ENCODE peak calls at places on chromosomes 16 and 17, in nine cellular contexts. Z is BE2C, P is GM12865, C is natural killer cell, W is foreskin fibroblast, N is osteoblast, T is IMR-90, R is upper lobe of right lung, F is epithelial cell of esophagus. X is an unnamed sample.

GRCh38 chr16:84737658-84738057 is 37.9 kb downstream of the USP10 start:
- DNase-seq in C (no peak), N (no peak), R (peak), F (no peak), P (no peak), Z (no peak), T (no peak), W (no peak), X (no peak)

GRCh38 chr17:43661699-43662431 is at the start of gene MEOX1:
- DNase-seq in R (no peak), P (peak), F (peak), N (peak), Z (no peak), T (peak), W (peak), C (no peak), X (no peak)

GRCh38 chr16:54194008-54194731 is 92.4 kb downstream of the IRX3 start:
- DNase-seq in W (peak), R (peak), F (peak), C (no peak), P (no peak), Z (peak), T (no peak), N (peak), X (no peak)

GRCh38 chr17:33506889-33507650 is 214.0 kb upstream of the ASIC2 start:
- DNase-seq in N (no peak), F (no peak), R (no peak), W (no peak), Z (peak), C (no peak), P (no peak), T (no peak), X (no peak)

GRCh38 chr17:76382305-76382802 is 2.1 kb upstream of the SPHK1 start:
- DNase-seq in Z (no peak), C (no peak), T (peak), F (peak), R (no peak), N (peak), W (peak), P (no peak), X (no peak)

GRCh38 chr17:62737513-62737912 is 70.6 kb downstream of the MARCHF10 start:
- DNase-seq in Z (no peak), T (no peak), W (no peak), F (peak), N (no peak), R (no peak), P (peak), C (no peak), X (no peak)

GRCh38 chr16:3282103-3282746 is 1.1 kb upstream of the ZNF263 start:
- DNase-seq in R (no peak), T (peak), C (no peak), W (no peak), Z (peak), N (peak), F (no peak), P (no peak), X (no peak)

GRCh38 chr16:13767215-13767614 is 152.7 kb upstream of the ERCC4 start:
- DNase-seq in F (no peak), W (no peak), C (no peak), P (no peak), N (no peak), R (no peak), T (no peak), Z (no peak), X (no peak)

GRCh38 chr17:76161619-76162222 is 20.7 kb upstream of the FOXJ1 start:
- DNase-seq in W (no peak), P (no peak), C (no peak), F (no peak), T (no peak), R (no peak), Z (no peak), N (no peak), X (no peak)

GRCh38 chr16:87143661-87144121 is 173.5 kb downstream of the C16orf95 start:
- DNase-seq in F (no peak), R (peak), C (no peak), P (no peak), Z (no peak), W (no peak), N (no peak), T (no peak), X (no peak)

GRCh38 chr17:78879679-78880186 is 23.3 kb downstream of the CEP295NL start:
- DNase-seq in P (no peak), N (peak), W (peak), T (peak), Z (no peak), F (no peak), R (peak), C (no peak), X (no peak)

GRCh38 chr17:3678095-3678820 is 9.6 kb downstream of the EMC6 start:
- DNase-seq in W (no peak), R (no peak), C (no peak), T (peak), P (no peak), Z (no peak), N (peak), F (no peak), X (no peak)

GRCh38 chr16:20897253-20897896 is 2.8 kb downstream of the DCUN1D3 start:
- DNase-seq in R (no peak), T (peak), F (peak), W (peak), N (peak), Z (no peak), P (no peak), C (no peak), X (no peak)

GRCh38 chr17:36792849-36793248 is 144.4 kb upstream of the LHX1 start:
- DNase-seq in N (no peak), Z (no peak), W (no peak), F (no peak), C (no peak), T (no peak), P (no peak), R (no peak), X (no peak)

GRCh38 chr16:74606521-74607309 is at the start of gene GLG1:
- DNase-seq in C (peak), T (peak), W (peak), R (peak), P (peak), Z (peak), N (peak), F (peak), X (peak)

GRCh38 chr16:82761858-82762257 is 135.1 kb downstream of the CDH13 start:
- DNase-seq in P (no peak), Z (no peak), N (no peak), F (no peak), C (no peak), W (no peak), R (no peak), T (peak), X (no peak)

GRCh38 chr16:86751081-86752030 is 173.0 kb downstream of the FOXL1 start:
- DNase-seq in W (peak), N (peak), F (peak), R (no peak), Z (no peak), C (no peak), P (no peak), T (peak), X (no peak)

GRCh38 chr17:17326275-17326875 is 23.2 kb downstream of the NT5M start:
- DNase-seq in P (no peak), C (no peak), Z (no peak), N (peak), R (no peak), F (no peak), T (no peak), W (no peak), X (no peak)

GRCh38 chr17:22443061-22443460 is 750.7 kb downstream of the KCNJ18 start:
- DNase-seq in R (no peak), P (no peak), N (no peak), W (no peak), C (no peak), Z (no peak), F (no peak), T (no peak), X (no peak)
- TF ChIP-seq CTCF in R (no peak), P (no peak), N (no peak), W (no peak), C (no peak), Z (no peak), F (no peak), T (no peak), X (no peak)

DNA sequence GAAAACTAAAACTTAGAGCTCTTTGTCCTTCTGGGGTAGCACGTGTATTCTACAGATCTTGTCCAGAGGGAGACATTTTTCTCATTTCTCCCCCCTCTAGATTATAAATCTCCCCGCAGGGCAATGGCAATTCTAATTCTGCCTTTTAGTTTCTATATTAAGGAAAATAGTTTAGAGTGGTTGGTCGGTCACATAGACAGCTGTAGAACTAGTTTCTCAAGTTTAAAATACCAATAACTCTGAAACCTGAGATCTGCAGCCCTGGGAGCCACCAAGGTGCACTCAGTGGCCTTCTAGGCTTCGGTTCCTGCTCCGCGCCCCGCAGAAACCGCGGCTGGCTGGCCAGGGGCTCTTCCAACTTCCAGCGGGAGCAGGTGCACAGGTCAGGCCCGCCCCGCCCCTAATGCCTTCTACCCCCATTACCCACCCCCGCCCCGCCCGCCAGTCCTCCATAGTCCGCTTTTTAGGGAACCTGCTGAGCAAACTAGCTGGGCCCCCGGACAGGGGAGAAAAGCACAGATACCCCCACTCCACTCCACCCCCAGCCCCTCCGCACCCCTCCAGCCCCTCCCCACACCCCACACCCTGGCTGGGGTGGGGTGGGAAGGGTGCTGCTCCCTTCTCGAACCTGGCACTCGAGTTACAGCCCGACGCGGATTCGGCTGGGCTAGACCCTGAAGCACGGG is 432 bp downstream of the SLFN11 start:
- DNase-seq in T (no peak), Z (no peak), F (peak), P (peak), W (no peak), C (no peak), N (peak), R (peak), X (no peak)
- TF ChIP-seq CTCF in T (no peak), Z (no peak), F (no peak), P (no peak), W (no peak), C (no peak), N (no peak), R (no peak), X (no peak)

DNA sequence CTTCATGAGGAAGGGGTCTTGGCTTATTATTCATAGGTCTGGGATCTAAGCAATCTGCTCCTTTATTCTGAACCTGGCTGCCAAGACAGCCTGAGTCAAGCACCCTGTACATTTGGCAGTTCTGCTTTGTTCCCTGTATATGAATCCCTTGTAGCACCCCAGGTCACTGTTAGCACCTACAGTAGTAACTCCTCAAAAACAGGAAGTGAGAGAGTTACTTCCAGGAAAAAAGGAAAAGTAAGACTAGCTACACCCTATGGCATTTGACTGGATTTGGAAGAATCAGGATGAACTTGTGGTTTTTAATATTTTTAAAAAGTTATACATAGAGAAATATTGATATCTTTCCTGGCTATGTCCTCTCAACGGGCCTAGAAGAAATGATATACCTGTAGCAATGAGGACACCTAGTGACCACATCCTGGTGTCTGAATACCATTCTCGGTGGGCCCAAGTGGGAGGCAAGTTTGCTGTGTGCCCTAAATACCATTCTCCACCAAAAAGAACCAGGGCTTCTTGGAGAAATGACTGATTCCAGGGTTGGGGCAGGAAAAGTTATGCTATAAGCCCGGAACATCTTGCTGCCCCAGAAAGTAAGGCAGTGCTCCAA is 9.9 kb downstream of the ANKRD40 start:
- DNase-seq in Z (no peak), R (no peak), P (no peak), C (no peak), N (no peak), F (no peak), W (no peak), T (no peak), X (no peak)
- TF ChIP-seq CTCF in Z (peak), R (no peak), P (no peak), C (no peak), N (no peak), F (peak), W (no peak), T (no peak), X (no peak)

GRCh38 chr16:31700530-31701388 is 172.8 kb upstream of the ZNF267 start:
- DNase-seq in F (peak), W (no peak), N (peak), C (peak), T (peak), Z (no peak), R (peak), P (peak), X (peak)
- TF ChIP-seq CTCF in F (no peak), W (peak), N (no peak), C (no peak), T (peak), Z (peak), R (peak), P (no peak), X (no peak)

DNA sequence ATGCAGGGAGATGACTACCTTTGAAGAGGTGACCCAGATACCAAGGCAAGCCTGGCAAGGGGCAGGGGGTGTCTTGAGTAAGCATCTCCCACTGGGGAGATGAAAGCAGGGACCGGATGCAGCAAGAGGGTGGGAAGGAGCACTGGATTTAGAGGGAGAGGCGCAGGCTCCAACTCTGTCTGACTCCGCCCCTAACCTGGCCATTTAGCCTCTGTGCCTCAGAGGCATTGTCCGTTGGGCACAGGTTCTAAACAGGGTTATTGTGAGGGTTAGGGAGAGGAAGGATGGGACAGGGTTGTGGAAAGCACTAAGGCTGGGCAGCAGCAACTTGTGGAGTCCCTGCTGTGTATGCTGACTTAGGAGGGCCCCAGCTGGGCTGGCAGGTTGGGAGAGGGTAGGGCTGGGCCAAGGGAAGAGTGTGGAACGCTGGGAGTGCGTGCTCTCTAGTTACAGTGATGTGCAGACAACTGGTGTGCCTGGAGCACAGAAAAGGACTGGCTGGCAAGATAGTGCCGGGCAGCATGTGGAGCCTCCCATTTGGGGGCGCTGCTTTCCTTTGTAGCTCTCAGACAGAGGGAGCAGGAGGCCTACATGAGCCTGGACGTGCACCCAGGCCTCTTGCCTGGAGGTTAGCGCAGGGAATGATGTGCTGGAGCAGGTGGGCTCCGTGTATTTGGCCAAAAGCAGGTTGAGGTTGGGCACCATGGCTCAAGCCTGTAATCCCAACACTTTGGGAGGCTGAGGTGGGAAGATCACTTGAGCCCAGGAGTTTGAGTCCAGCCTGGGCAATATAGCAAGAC is 26.2 kb downstream of the TBX2 start:
- DNase-seq in T (no peak), P (no peak), N (no peak), W (no peak), F (no peak), Z (peak), C (no peak), R (no peak), X (no peak)
- TF ChIP-seq CTCF in T (no peak), P (no peak), N (peak), W (peak), F (no peak), Z (peak), C (no peak), R (no peak), X (no peak)

DNA sequence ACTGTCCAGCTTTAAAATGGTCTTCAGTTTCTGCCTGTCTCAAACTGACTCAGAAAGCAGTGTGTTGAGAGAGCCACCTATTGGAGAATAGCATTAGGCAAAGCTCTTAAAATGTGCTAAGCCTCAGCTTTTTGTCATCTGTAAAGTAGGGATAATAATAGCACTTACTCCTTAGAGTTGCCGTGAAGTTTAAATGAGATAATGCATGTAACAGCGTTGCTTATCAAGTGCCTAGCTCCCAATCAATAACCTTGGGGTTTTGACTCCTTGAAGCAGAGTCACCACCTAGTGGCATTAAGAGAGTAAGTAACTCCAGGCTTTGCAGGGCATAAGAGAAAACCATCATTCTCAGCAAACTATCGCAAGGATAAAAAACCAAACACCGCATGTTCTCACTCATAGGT is 163.3 kb downstream of the HS3ST2 start:
- DNase-seq in N (no peak), W (peak), P (peak), T (no peak), Z (no peak), C (no peak), R (no peak), F (peak), X (no peak)
- TF ChIP-seq CTCF in N (peak), W (peak), P (peak), T (peak), Z (peak), C (no peak), R (peak), F (peak), X (no peak)

GRCh38 chr16:88356124-88356726 is 26.5 kb upstream of the ZNF469 start:
- DNase-seq in F (no peak), W (no peak), R (peak), T (peak), Z (no peak), C (no peak), P (no peak), N (peak), X (no peak)

GRCh38 chr16:88359008-88359407 is 23.8 kb upstream of the ZNF469 start:
- DNase-seq in N (peak), R (peak), T (no peak), C (no peak), P (no peak), W (no peak), Z (peak), F (no peak), X (no peak)

GRCh38 chr16:88358033-88358481 is 24.7 kb upstream of the ZNF469 start:
- DNase-seq in W (no peak), Z (no peak), C (no peak), T (no peak), F (no peak), P (no peak), R (peak), N (peak), X (no peak)

GRCh38 chr16:88356727-88357199 is 26.0 kb upstream of the ZNF469 start:
- DNase-seq in F (no peak), T (no peak), Z (no peak), C (no peak), P (no peak), N (peak), W (no peak), R (no peak), X (no peak)

DNA sequence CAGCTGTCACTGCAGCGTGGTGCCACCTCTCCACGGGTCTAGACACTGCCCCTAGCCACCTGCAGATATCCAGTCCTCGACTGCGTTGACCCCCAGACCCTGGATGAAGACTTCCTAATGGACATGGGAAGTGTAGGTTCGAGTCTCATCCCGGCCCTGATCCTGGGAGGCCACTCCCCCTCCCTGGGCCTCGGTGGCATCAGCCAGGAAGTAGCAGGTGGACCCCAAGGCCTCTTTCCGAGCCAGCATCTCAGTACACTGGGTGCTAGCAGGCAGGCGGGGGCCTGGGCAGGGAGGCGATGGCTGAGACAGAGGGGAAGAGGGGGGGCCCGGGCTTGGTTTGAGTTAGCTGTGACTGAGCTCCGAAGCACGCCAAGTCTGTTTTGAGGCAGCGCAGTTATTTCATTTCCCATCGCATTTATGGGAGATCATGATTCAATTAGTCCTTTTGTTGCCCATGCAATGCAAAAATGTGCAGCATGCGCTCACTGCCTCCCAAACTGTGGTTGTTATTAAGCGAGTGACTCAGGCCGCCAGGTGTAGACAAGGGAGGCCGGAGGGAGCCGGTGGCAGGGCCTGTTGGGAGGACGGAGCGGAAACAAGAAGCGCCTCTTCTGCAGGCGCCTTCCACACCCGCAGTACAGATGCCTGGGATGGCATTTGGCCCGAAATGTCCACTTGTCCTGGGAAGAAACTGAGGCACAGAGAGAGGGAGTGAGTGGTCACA is 25.3 kb upstream of the ZNF469 start:
- DNase-seq in T (no peak), Z (no peak), F (no peak), P (no peak), W (peak), N (peak), C (no peak), R (no peak), X (no peak)
- TF ChIP-seq CTCF in T (no peak), Z (no peak), F (no peak), P (no peak), W (no peak), N (no peak), C (no peak), R (no peak), X (no peak)

GRCh38 chr16:56530872-56531271 is 11.0 kb upstream of the BBS2 start:
- DNase-seq in W (no peak), N (no peak), C (no peak), F (no peak), P (no peak), T (no peak), Z (no peak), R (no peak), X (no peak)

GRCh38 chr16:56534847-56535383 is 15.1 kb upstream of the BBS2 start:
- DNase-seq in N (no peak), C (no peak), W (no peak), F (no peak), R (no peak), Z (no peak), T (no peak), P (no peak), X (no peak)

GRCh38 chr16:56538331-56538730 is 18.5 kb upstream of the BBS2 start:
- DNase-seq in W (no peak), F (no peak), N (no peak), P (no peak), R (no peak), C (no peak), Z (no peak), T (no peak), X (no peak)

DNA sequence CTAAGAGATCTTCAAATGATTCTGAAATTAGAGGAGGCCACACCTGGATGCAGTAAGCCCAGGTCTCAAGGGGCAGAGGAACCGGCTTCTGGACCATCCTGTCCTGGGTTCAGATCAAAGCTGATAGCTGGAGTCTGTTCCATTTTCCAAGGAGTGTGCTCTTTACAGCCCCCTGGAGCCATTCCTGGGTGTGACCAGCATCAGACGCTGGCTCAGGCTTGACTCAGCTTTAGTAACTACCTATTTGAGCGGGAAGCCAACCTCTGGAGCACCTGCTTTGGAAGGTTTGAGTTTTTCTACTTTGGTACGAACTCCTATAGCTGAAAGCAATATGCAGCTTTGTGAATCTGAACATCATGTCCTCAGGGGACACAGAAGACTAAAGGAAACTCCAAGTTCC is 12.9 kb upstream of the BBS2 start:
- DNase-seq in P (no peak), F (peak), R (no peak), Z (no peak), W (no peak), C (no peak), N (no peak), T (no peak), X (no peak)
- TF ChIP-seq CTCF in P (no peak), F (no peak), R (no peak), Z (peak), W (no peak), C (no peak), N (no peak), T (no peak), X (no peak)

X was measured in CD4-positive, alpha-beta T cell.